ENCODE peak calls at places on chromosomes 12 and 14, in eight cellular contexts. One of them, this sample, is unnamed.

GRCh38 chr14:50380455-50380854 is 16.2 kb downstream of the CDKL1 start:
- DNase-seq in AG10803: no peak
- DNase-seq in astrocyte of the spinal cord: no peak
- DNase-seq in small intestine: no peak
- DNase-seq in skeletal muscle cell: no peak
- DNase-seq in lower leg skin: no peak
- DNase-seq in WERI-Rb-1: no peak
- DNase-seq in IMR-90: no peak
- DNase-seq in this sample: no peak

GRCh38 chr12:123390415-123391093 is 6.6 kb downstream of the KMT5A start:
- DNase-seq in AG10803: peak
- DNase-seq in skeletal muscle cell: no peak
- DNase-seq in WERI-Rb-1: no peak
- DNase-seq in astrocyte of the spinal cord: peak
- DNase-seq in IMR-90: no peak
- DNase-seq in lower leg skin: no peak
- DNase-seq in small intestine: no peak
- DNase-seq in this sample: no peak

GRCh38 chr14:55715889-55716288 is 135.9 kb downstream of the KTN1 start:
- DNase-seq in small intestine: no peak
- DNase-seq in AG10803: peak
- DNase-seq in IMR-90: peak
- DNase-seq in WERI-Rb-1: no peak
- DNase-seq in astrocyte of the spinal cord: peak
- DNase-seq in lower leg skin: peak
- DNase-seq in skeletal muscle cell: peak
- DNase-seq in this sample: no peak

GRCh38 chr14:64757601-64758000 is 53.4 kb downstream of the PLEKHG3 start:
- DNase-seq in IMR-90: no peak
- DNase-seq in small intestine: no peak
- DNase-seq in AG10803: no peak
- DNase-seq in astrocyte of the spinal cord: no peak
- DNase-seq in WERI-Rb-1: no peak
- DNase-seq in lower leg skin: no peak
- DNase-seq in skeletal muscle cell: no peak
- DNase-seq in this sample: no peak

GRCh38 chr12:6171409-6172015 is 28.7 kb upstream of the CD9 start:
- DNase-seq in small intestine: no peak
- DNase-seq in WERI-Rb-1: no peak
- DNase-seq in IMR-90: no peak
- DNase-seq in AG10803: no peak
- DNase-seq in skeletal muscle cell: no peak
- DNase-seq in lower leg skin: no peak
- DNase-seq in astrocyte of the spinal cord: no peak
- DNase-seq in this sample: no peak

GRCh38 chr12:54191126-54191525 is 2.3 kb upstream of the SMUG1 start:
- DNase-seq in astrocyte of the spinal cord: no peak
- DNase-seq in WERI-Rb-1: no peak
- DNase-seq in IMR-90: no peak
- DNase-seq in skeletal muscle cell: no peak
- DNase-seq in lower leg skin: no peak
- DNase-seq in small intestine: no peak
- DNase-seq in AG10803: no peak
- DNase-seq in this sample: no peak

GRCh38 chr14:104800600-104801283 is at the start of gene ZBTB42:
- DNase-seq in AG10803: peak
- DNase-seq in lower leg skin: no peak
- DNase-seq in IMR-90: peak
- DNase-seq in skeletal muscle cell: no peak
- DNase-seq in astrocyte of the spinal cord: peak
- DNase-seq in WERI-Rb-1: no peak
- DNase-seq in small intestine: peak
- DNase-seq in this sample: no peak

GRCh38 chr14:74518221-74518620 is 24.7 kb downstream of the ISCA2 start:
- DNase-seq in lower leg skin: no peak
- DNase-seq in small intestine: no peak
- DNase-seq in skeletal muscle cell: no peak
- DNase-seq in IMR-90: no peak
- DNase-seq in astrocyte of the spinal cord: no peak
- DNase-seq in WERI-Rb-1: peak
- DNase-seq in AG10803: no peak
- DNase-seq in this sample: no peak

GRCh38 chr12:10722502-10722904 is 620 bp downstream of the YBX3 start:
- DNase-seq in small intestine: peak
- DNase-seq in IMR-90: peak
- DNase-seq in lower leg skin: no peak
- DNase-seq in WERI-Rb-1: peak
- DNase-seq in astrocyte of the spinal cord: peak
- DNase-seq in skeletal muscle cell: peak
- DNase-seq in AG10803: peak
- DNase-seq in this sample: peak

GRCh38 chr14:29927596-29928341 is at the start of gene PRKD1:
- DNase-seq in small intestine: peak
- DNase-seq in AG10803: peak
- DNase-seq in astrocyte of the spinal cord: peak
- DNase-seq in WERI-Rb-1: peak
- DNase-seq in IMR-90: peak
- DNase-seq in lower leg skin: no peak
- DNase-seq in skeletal muscle cell: no peak
- DNase-seq in this sample: peak

GRCh38 chr12:105740970-105741725 is 397.6 kb downstream of the NUAK1 start:
- DNase-seq in IMR-90: peak
- DNase-seq in astrocyte of the spinal cord: peak
- DNase-seq in WERI-Rb-1: no peak
- DNase-seq in AG10803: peak
- DNase-seq in skeletal muscle cell: peak
- DNase-seq in small intestine: no peak
- DNase-seq in lower leg skin: peak
- DNase-seq in this sample: no peak

GRCh38 chr14:90677484-90678045 is 138.7 kb downstream of the TTC7B start:
- DNase-seq in skeletal muscle cell: no peak
- DNase-seq in AG10803: peak
- DNase-seq in lower leg skin: no peak
- DNase-seq in small intestine: no peak
- DNase-seq in WERI-Rb-1: no peak
- DNase-seq in IMR-90: peak
- DNase-seq in astrocyte of the spinal cord: peak
- DNase-seq in this sample: no peak

GRCh38 chr12:103882861-103883596 is 42.0 kb upstream of the NT5DC3 start:
- DNase-seq in small intestine: no peak
- DNase-seq in IMR-90: no peak
- DNase-seq in astrocyte of the spinal cord: no peak
- DNase-seq in lower leg skin: no peak
- DNase-seq in WERI-Rb-1: no peak
- DNase-seq in AG10803: no peak
- DNase-seq in skeletal muscle cell: no peak
- DNase-seq in this sample: no peak

GRCh38 chr12:80716711-80717469 is at the start of gene MYF5:
- DNase-seq in IMR-90: no peak
- DNase-seq in WERI-Rb-1: no peak
- DNase-seq in small intestine: no peak
- DNase-seq in skeletal muscle cell: no peak
- DNase-seq in astrocyte of the spinal cord: no peak
- DNase-seq in lower leg skin: no peak
- DNase-seq in AG10803: no peak
- DNase-seq in this sample: no peak

GRCh38 chr12:26748741-26749431 is 84.1 kb downstream of the ITPR2 start:
- DNase-seq in AG10803: no peak
- DNase-seq in WERI-Rb-1: no peak
- DNase-seq in small intestine: peak
- DNase-seq in IMR-90: peak
- DNase-seq in astrocyte of the spinal cord: peak
- DNase-seq in skeletal muscle cell: peak
- DNase-seq in lower leg skin: no peak
- DNase-seq in this sample: no peak

GRCh38 chr14:26206640-26207039 is 391.2 kb downstream of the NOVA1 start:
- DNase-seq in IMR-90: no peak
- DNase-seq in AG10803: no peak
- DNase-seq in skeletal muscle cell: no peak
- DNase-seq in small intestine: no peak
- DNase-seq in lower leg skin: no peak
- DNase-seq in WERI-Rb-1: no peak
- DNase-seq in astrocyte of the spinal cord: no peak
- DNase-seq in this sample: no peak

GRCh38 chr12:107057071-107057834 is 36.1 kb downstream of the CRY1 start:
- DNase-seq in skeletal muscle cell: no peak
- DNase-seq in astrocyte of the spinal cord: peak
- DNase-seq in AG10803: peak
- DNase-seq in lower leg skin: no peak
- DNase-seq in small intestine: peak
- DNase-seq in WERI-Rb-1: no peak
- DNase-seq in IMR-90: peak
- DNase-seq in this sample: no peak

GRCh38 chr12:118544569-118544968 is 168.2 kb downstream of the SUDS3 start:
- DNase-seq in WERI-Rb-1: no peak
- DNase-seq in IMR-90: peak
- DNase-seq in small intestine: no peak
- DNase-seq in lower leg skin: no peak
- DNase-seq in skeletal muscle cell: peak
- DNase-seq in astrocyte of the spinal cord: no peak
- DNase-seq in AG10803: peak
- DNase-seq in this sample: no peak

GRCh38 chr14:68292467-68293334 is 473.1 kb downstream of the RAD51B start:
- DNase-seq in small intestine: peak
- DNase-seq in AG10803: no peak
- DNase-seq in WERI-Rb-1: no peak
- DNase-seq in IMR-90: no peak
- DNase-seq in lower leg skin: no peak
- DNase-seq in skeletal muscle cell: no peak
- DNase-seq in astrocyte of the spinal cord: no peak
- DNase-seq in this sample: no peak

GRCh38 chr14:59354666-59355065 is 110.5 kb downstream of the GPR135 start:
- DNase-seq in WERI-Rb-1: no peak
- DNase-seq in skeletal muscle cell: peak
- DNase-seq in IMR-90: peak
- DNase-seq in AG10803: peak
- DNase-seq in small intestine: no peak
- DNase-seq in astrocyte of the spinal cord: no peak
- DNase-seq in lower leg skin: no peak
- DNase-seq in this sample: no peak
- H3K4me3 ChIP-seq in WERI-Rb-1: no peak
- H3K4me3 ChIP-seq in skeletal muscle cell: no peak
- H3K4me3 ChIP-seq in IMR-90: no peak
- H3K4me3 ChIP-seq in AG10803: no peak
- H3K4me3 ChIP-seq in small intestine: no peak
- H3K4me3 ChIP-seq in astrocyte of the spinal cord: no peak
- H3K4me3 ChIP-seq in lower leg skin: no peak
- H3K4me3 ChIP-seq in this sample: no peak

GRCh38 chr12:126726481-126727217 is 1540.3 kb upstream of the TMEM132C start:
- DNase-seq in lower leg skin: no peak
- DNase-seq in small intestine: no peak
- DNase-seq in skeletal muscle cell: no peak
- DNase-seq in WERI-Rb-1: no peak
- DNase-seq in astrocyte of the spinal cord: no peak
- DNase-seq in AG10803: no peak
- DNase-seq in IMR-90: no peak
- DNase-seq in this sample: no peak

GRCh38 chr12:126727656-126728055 is 1539.3 kb upstream of the TMEM132C start:
- DNase-seq in small intestine: no peak
- DNase-seq in skeletal muscle cell: no peak
- DNase-seq in IMR-90: no peak
- DNase-seq in AG10803: no peak
- DNase-seq in WERI-Rb-1: no peak
- DNase-seq in astrocyte of the spinal cord: no peak
- DNase-seq in lower leg skin: no peak
- DNase-seq in this sample: no peak

GRCh38 chr12:126727218-126727601 is 1539.8 kb upstream of the TMEM132C start:
- DNase-seq in lower leg skin: no peak
- DNase-seq in skeletal muscle cell: no peak
- DNase-seq in IMR-90: no peak
- DNase-seq in small intestine: no peak
- DNase-seq in WERI-Rb-1: no peak
- DNase-seq in astrocyte of the spinal cord: no peak
- DNase-seq in AG10803: no peak
- DNase-seq in this sample: no peak
- H3K4me3 ChIP-seq in lower leg skin: no peak
- H3K4me3 ChIP-seq in skeletal muscle cell: no peak
- H3K4me3 ChIP-seq in IMR-90: no peak
- H3K4me3 ChIP-seq in small intestine: no peak
- H3K4me3 ChIP-seq in WERI-Rb-1: no peak
- H3K4me3 ChIP-seq in astrocyte of the spinal cord: no peak
- H3K4me3 ChIP-seq in AG10803: no peak
- H3K4me3 ChIP-seq in this sample: no peak

DNA sequence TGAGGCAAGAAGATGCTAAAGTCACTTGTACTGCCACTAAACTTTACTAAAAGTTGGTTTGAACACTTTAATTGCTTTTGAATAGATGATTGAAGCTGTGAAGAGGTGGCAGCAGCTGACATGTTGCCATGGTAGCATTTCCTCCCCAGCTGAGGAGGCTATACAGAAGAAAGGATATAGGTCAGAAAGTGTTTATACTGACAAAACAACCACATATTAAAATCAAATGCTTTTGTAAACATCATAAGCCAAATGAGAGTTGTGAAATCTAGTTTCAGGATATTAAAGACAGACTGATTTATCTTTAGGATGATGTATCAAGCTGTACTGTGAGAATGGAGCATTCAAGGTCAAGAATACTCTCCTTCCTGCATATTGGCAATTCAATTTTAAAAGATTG is 41.6 kb downstream of the TSPAN19 start:
- DNase-seq in astrocyte of the spinal cord: no peak
- DNase-seq in small intestine: no peak
- DNase-seq in lower leg skin: no peak
- DNase-seq in IMR-90: peak
- DNase-seq in AG10803: no peak
- DNase-seq in skeletal muscle cell: peak
- DNase-seq in WERI-Rb-1: no peak
- DNase-seq in this sample: no peak
- H3K4me3 ChIP-seq in astrocyte of the spinal cord: no peak
- H3K4me3 ChIP-seq in small intestine: no peak
- H3K4me3 ChIP-seq in lower leg skin: no peak
- H3K4me3 ChIP-seq in IMR-90: no peak
- H3K4me3 ChIP-seq in AG10803: no peak
- H3K4me3 ChIP-seq in skeletal muscle cell: no peak
- H3K4me3 ChIP-seq in WERI-Rb-1: no peak
- H3K4me3 ChIP-seq in this sample: no peak

GRCh38 chr12:32379213-32379612 is 20.1 kb upstream of the FGD4 start:
- DNase-seq in WERI-Rb-1: no peak
- DNase-seq in skeletal muscle cell: no peak
- DNase-seq in lower leg skin: no peak
- DNase-seq in small intestine: no peak
- DNase-seq in AG10803: no peak
- DNase-seq in astrocyte of the spinal cord: no peak
- DNase-seq in IMR-90: no peak
- DNase-seq in this sample: no peak

GRCh38 chr12:32377344-32378000 is 21.9 kb upstream of the FGD4 start:
- DNase-seq in WERI-Rb-1: no peak
- DNase-seq in astrocyte of the spinal cord: no peak
- DNase-seq in lower leg skin: no peak
- DNase-seq in AG10803: no peak
- DNase-seq in skeletal muscle cell: no peak
- DNase-seq in IMR-90: no peak
- DNase-seq in small intestine: no peak
- DNase-seq in this sample: no peak

DNA sequence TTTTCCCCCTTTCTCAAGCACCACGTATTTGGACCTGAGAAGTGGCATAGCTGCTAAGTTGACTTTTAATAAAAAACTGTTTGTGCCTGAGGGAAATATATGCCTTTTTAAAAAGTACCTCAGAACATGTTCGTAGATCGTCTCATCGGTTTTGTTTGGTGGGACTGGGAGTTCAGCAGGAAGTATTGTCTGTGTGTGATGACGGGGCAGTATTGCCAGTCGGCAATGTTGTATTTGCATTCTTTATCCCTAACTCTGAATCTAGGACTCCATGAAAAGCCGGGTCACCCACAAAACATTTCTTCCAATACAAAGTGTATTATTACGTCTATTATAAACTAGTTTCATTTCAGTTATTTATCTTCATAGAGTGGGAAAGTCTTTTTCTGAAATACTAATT is 19.7 kb upstream of the FGD4 start:
- DNase-seq in lower leg skin: no peak
- DNase-seq in small intestine: no peak
- DNase-seq in IMR-90: no peak
- DNase-seq in astrocyte of the spinal cord: no peak
- DNase-seq in skeletal muscle cell: no peak
- DNase-seq in AG10803: no peak
- DNase-seq in WERI-Rb-1: no peak
- DNase-seq in this sample: no peak
- H3K4me3 ChIP-seq in lower leg skin: no peak
- H3K4me3 ChIP-seq in small intestine: no peak
- H3K4me3 ChIP-seq in IMR-90: no peak
- H3K4me3 ChIP-seq in astrocyte of the spinal cord: no peak
- H3K4me3 ChIP-seq in skeletal muscle cell: no peak
- H3K4me3 ChIP-seq in AG10803: no peak
- H3K4me3 ChIP-seq in WERI-Rb-1: no peak
- H3K4me3 ChIP-seq in this sample: no peak

This sample was measured in coronary artery.